ENCODE peak calls at places on chromosomes 4 and X, in four cellular contexts. O, G, I and D are unnamed samples.
A peak's percentile ranks its signal among the peaks of the same experiment; 100 is the strongest.

GRCh38 chr4:105979506-105979905 is 84.2 kb downstream of the NPNT start:
- DNase-seq in O (no peak), G (no peak), I (no peak), D (no peak)

GRCh38 chrX:98452456-98452855 is 1568.7 kb downstream of the RPA4 start:
- DNase-seq in G (no peak), O (no peak), I (no peak), D (no peak)

GRCh38 chrX:103556941-103557340 is 28.4 kb upstream of the TCEAL4 start:
- DNase-seq in G (no peak), I (no peak), O (no peak), D (no peak)

GRCh38 chrX:121642415-121642814 is 595.0 kb downstream of the GLUD2 start:
- DNase-seq in I (no peak), G (no peak), O (no peak), D (no peak)

GRCh38 chr4:88533937-88534750 is 10.6 kb upstream of the PYURF start:
- DNase-seq in G (no peak), O (no peak), I (no peak), D (no peak)

GRCh38 chrX:4670606-4671005 is 957.2 kb upstream of the PRKX start:
- DNase-seq in I (no peak), O (no peak), G (no peak), D (no peak)

GRCh38 chr4:4395849-4396627 is 9.1 kb downstream of the NSG1 start:
- DNase-seq in O (no peak), I (no peak), G (no peak), D (no peak)

GRCh38 chrX:70432936-70433847 is 10.1 kb downstream of the GDPD2 start:
- DNase-seq in I (no peak), O (no peak), G (no peak), D (no peak)

GRCh38 chr4:91837608-91838029 is 466.1 kb upstream of the GRID2 start:
- DNase-seq in I (no peak), G (no peak), O (peak; percentile 0), D (no peak)

GRCh38 chr4:91838181-91838861 is 465.4 kb upstream of the GRID2 start:
- DNase-seq in I (no peak), G (no peak), O (no peak), D (no peak)

GRCh38 chr4:91840359-91840758 is 463.4 kb upstream of the GRID2 start:
- DNase-seq in O (no peak), G (no peak), I (no peak), D (no peak)
- TF ChIP-seq POLR2A in O (no peak), G (no peak), I (no peak), D (no peak)

GRCh38 chr4:131566026-131566425 is 1583.1 kb upstream of the PCDH10 start:
- DNase-seq in O (no peak), G (no peak), I (no peak), D (no peak)
- H3K4me3 ChIP-seq in O (no peak overlapping the region), G (no peak overlapping the region), I (no peak overlapping the region), D (no peak overlapping the region)

GRCh38 chr4:7808181-7808580 is 131.5 kb downstream of the AFAP1 start:
- DNase-seq in I (no peak), O (no peak), G (no peak), D (no peak)
- H3K27ac ChIP-seq in I (no peak overlapping the region), O (peak overlapping the region; percentile 91), G (no peak overlapping the region), D (peak overlapping the region; percentile 78)

GRCh38 chrX:101619336-101619735 is 1.5 kb upstream of the ARMCX6 start:
- DNase-seq in G (no peak), I (no peak), O (no peak), D (no peak)

GRCh38 chrX:101617211-101618191 is at the start of gene ARMCX6:
- DNase-seq in G (peak; percentile 83), I (peak; percentile 40), O (peak; percentile 75), D (peak; percentile 80)
- TF ChIP-seq POLR2A in G (no peak), I (peak; percentile 20), O (peak; percentile 36), D (no peak)

GRCh38 chrX:94121799-94122198 is 447.8 kb downstream of the FAM133A start:
- DNase-seq in O (no peak), G (no peak), I (no peak), D (no peak)
- H3K4me3 ChIP-seq in O (no peak overlapping the region), G (no peak overlapping the region), I (no peak overlapping the region), D (no peak overlapping the region)

GRCh38 chrX:48466696-48467095 is 3.4 kb downstream of the SLC38A5 start:
- DNase-seq in I (no peak), G (no peak), O (no peak), D (no peak)
- H3K27ac ChIP-seq in I (no peak overlapping the region), G (no peak overlapping the region), O (no peak overlapping the region), D (no peak overlapping the region)

GRCh38 chr4:41990383-41991111 is at the start of gene SLC30A9:
- DNase-seq in I (peak; percentile 92), G (peak; percentile 94), O (peak; percentile 93), D (peak; percentile 96)
- TF ChIP-seq POLR2A in I (peak; percentile 68), G (peak; percentile 66), O (peak; percentile 82), D (peak; percentile 79)

DNA sequence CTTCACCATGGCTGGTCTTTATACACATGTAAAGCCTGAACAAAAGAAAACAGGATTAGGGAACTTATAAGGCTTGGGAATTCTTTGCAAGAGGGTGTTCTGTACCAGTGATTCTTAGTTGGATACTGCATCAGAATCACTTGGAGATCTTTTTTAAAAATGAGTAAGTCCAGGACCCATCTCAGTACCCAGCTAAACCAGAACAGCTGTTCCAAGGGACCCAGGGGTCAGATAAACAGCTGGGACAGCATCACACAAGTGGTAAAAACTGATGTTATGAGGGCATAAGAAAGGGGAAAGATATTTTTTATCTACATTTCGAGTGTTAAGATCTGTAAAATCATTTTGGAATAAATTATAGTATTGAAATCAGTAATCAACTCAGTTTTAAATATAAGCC is 16.1 kb downstream of the PGRMC2 start:
- DNase-seq in I (no peak), O (no peak), G (no peak), D (no peak)
- H3K4me3 ChIP-seq in I (no peak overlapping the region), O (no peak overlapping the region), G (no peak overlapping the region), D (no peak overlapping the region)

GRCh38 chr4:56655209-56655626 is 25.9 kb downstream of the HOPX start:
- DNase-seq in O (no peak), G (peak; percentile 60), I (no peak), D (peak; percentile 26)
- H3K27ac ChIP-seq in O (no peak overlapping the region), G (no peak overlapping the region), I (no peak overlapping the region), D (peak overlapping the region; percentile 87)

DNA sequence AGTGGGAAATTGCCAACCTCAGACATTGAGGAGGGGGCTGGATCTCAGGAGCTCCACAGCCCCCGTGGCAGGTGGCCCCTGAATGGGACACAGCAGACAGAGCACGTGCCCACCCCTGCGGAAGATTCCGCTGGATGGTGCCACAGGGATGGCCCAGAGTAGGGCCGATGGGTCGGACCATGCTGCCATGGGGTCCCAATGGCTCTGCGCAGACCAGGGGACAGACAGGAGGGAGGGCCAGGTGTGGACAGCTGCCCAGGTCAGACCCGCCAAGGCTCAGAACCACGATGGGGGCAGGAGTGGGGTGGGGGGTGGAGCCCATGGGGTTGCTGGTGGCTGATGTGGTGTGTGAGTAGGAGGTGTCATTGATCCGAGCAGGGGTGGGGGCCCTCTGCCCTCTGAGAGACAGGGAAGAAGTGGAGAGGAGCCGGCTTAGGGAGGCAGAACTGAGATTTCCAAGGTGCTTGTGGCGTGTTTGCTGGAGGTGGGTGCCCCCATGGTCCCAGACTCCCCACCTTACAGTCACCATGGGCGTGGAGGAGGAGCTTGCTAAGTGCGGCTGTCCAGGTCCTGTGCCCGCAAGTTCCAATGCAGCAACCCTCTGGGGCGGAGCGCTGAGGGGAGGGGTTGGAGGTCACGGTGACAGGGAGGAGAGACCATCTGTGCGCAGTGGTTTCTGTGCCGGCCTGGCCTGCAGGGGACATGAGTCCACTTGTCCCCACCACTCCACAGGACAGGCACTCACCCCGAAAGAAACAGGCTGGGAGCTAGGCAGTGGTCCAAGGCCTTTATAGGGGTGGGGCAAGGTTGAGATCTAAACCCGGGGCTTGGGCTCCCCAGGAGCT is 12.9 kb downstream of the SH3TC1 start:
- DNase-seq in I (no peak), O (no peak), G (peak; percentile 46), D (no peak)
- TF ChIP-seq POLR2A in I (no peak), O (no peak), G (no peak), D (no peak)